ENCODE peak calls at places on chromosomes 3 and 15, in seven cellular contexts. T is A549, G is GM12878, A is body of pancreas, K is transverse colon, Z is lower leg skin, P is Peyer's patch. B is an unnamed sample.

GRCh38 chr3:16768956-16769355 is 115.8 kb upstream of the PLCL2 start:
- DNase-seq in K (no peak), A (no peak), G (no peak), P (no peak), T (no peak), Z (no peak), B (no peak)

GRCh38 chr15:82572311-82572710 is 32.1 kb upstream of the RPS17 start:
- DNase-seq in Z (no peak), P (no peak), K (no peak), A (no peak), T (no peak), G (no peak), B (no peak)

GRCh38 chr3:71258526-71258925 is 325.0 kb downstream of the FOXP1 start:
- DNase-seq in A (no peak), P (no peak), T (no peak), Z (no peak), G (no peak), K (no peak), B (no peak)

GRCh38 chr3:89238836-89239235 is 131.4 kb downstream of the EPHA3 start:
- DNase-seq in K (no peak), A (no peak), T (no peak), P (no peak), G (no peak), Z (no peak), B (no peak)

GRCh38 chr3:97712919-97713318 is 51.6 kb upstream of the ARL6 start:
- DNase-seq in Z (no peak), P (no peak), A (no peak), G (no peak), T (no peak), K (no peak), B (no peak)

GRCh38 chr3:149020196-149020838 is 29.0 kb downstream of the GYG1 start:
- DNase-seq in K (no peak), Z (no peak), A (no peak), T (no peak), P (no peak), G (no peak), B (no peak)

GRCh38 chr3:49469037-49469875 is 811 bp upstream of the DAG1 start:
- DNase-seq in T (peak), K (peak), G (no peak), P (no peak), Z (peak), A (peak), B (peak)

GRCh38 chr15:38490231-38490630 is 36.3 kb downstream of the FAM98B start:
- DNase-seq in T (no peak), G (no peak), K (no peak), P (no peak), Z (no peak), A (no peak), B (no peak)

GRCh38 chr3:32835943-32836342 is 18.1 kb downstream of the TRIM71 start:
- DNase-seq in P (no peak), T (no peak), G (no peak), A (no peak), Z (no peak), K (no peak), B (no peak)

GRCh38 chr3:185823280-185824044 is 1.4 kb downstream of the IGF2BP2 start:
- DNase-seq in A (peak), P (no peak), G (no peak), K (peak), Z (peak), T (no peak), B (peak)

GRCh38 chr3:162302983-162303624 is 806.5 kb downstream of the OTOL1 start:
- DNase-seq in P (no peak), G (no peak), Z (no peak), T (no peak), A (no peak), K (no peak), B (no peak)

GRCh38 chr3:156456771-156457224 is 98.1 kb downstream of the SSR3 start:
- DNase-seq in G (no peak), T (no peak), A (no peak), P (no peak), K (no peak), Z (no peak), B (no peak)

GRCh38 chr3:172461530-172462138 is 13.4 kb upstream of the GHSR start:
- DNase-seq in K (no peak), P (no peak), G (no peak), T (peak), Z (no peak), A (no peak), B (no peak)

GRCh38 chr3:177569823-177570657 is 372.8 kb upstream of the TBL1XR1 start:
- DNase-seq in G (no peak), P (no peak), A (no peak), T (no peak), Z (no peak), K (no peak), B (no peak)

GRCh38 chr3:146542179-146542578 is 2.2 kb downstream of the PLSCR1 start:
- DNase-seq in K (no peak), G (no peak), Z (no peak), T (no peak), P (no peak), A (no peak), B (no peak)

GRCh38 chr3:195183071-195183776 is 87.7 kb downstream of the XXYLT1 start:
- DNase-seq in T (no peak), K (no peak), P (no peak), A (no peak), Z (no peak), G (no peak), B (no peak)

GRCh38 chr3:13123765-13124164 is 50.5 kb upstream of the IQSEC1 start:
- DNase-seq in P (no peak), Z (no peak), G (no peak), K (no peak), A (no peak), T (no peak), B (no peak)

GRCh38 chr3:72900048-72900447 is 12.2 kb downstream of the GXYLT2 start:
- DNase-seq in Z (no peak), K (no peak), G (no peak), P (no peak), A (no peak), T (no peak), B (no peak)

GRCh38 chr15:40320931-40321371 is 2.5 kb upstream of the INAFM2 start:
- DNase-seq in G (no peak), A (peak), K (peak), P (peak), T (peak), Z (no peak), B (peak)

GRCh38 chr3:38026856-38027255 is 2.6 kb downstream of the PLCD1 start:
- DNase-seq in P (no peak), G (no peak), Z (no peak), K (no peak), T (no peak), A (no peak), B (no peak)

GRCh38 chr3:190671658-190672057 is 157.8 kb downstream of the IL1RAP start:
- DNase-seq in K (no peak), A (no peak), P (no peak), Z (no peak), T (no peak), G (no peak), B (no peak)

GRCh38 chr3:24145981-24146822 is 201.1 kb downstream of the NR1D2 start:
- DNase-seq in P (no peak), A (no peak), T (peak), Z (no peak), G (no peak), K (no peak), B (no peak)

GRCh38 chr15:72700076-72700475 is 14.1 kb downstream of the BBS4 start:
- DNase-seq in Z (no peak), P (no peak), A (no peak), T (no peak), G (no peak), K (no peak), B (no peak)

GRCh38 chr3:126928921-126929485 is 53.9 kb upstream of the PLXNA1 start:
- DNase-seq in Z (no peak), P (no peak), K (no peak), G (no peak), A (no peak), T (no peak), B (no peak)

GRCh38 chr3:33071946-33072345 is 25.0 kb downstream of the GLB1 start:
- DNase-seq in A (no peak), P (no peak), G (no peak), T (no peak), K (no peak), Z (no peak), B (no peak)

GRCh38 chr3:156429125-156429524 is 125.8 kb downstream of the SSR3 start:
- DNase-seq in A (no peak), Z (no peak), G (no peak), K (no peak), T (no peak), P (no peak), B (no peak)

GRCh38 chr15:77503764-77504163 is 83.1 kb downstream of the HMG20A start:
- DNase-seq in T (no peak), K (no peak), A (no peak), G (no peak), P (no peak), Z (no peak), B (no peak)

GRCh38 chr15:28109626-28110415 is 10.7 kb upstream of the OCA2 start:
- DNase-seq in G (no peak), K (no peak), P (no peak), Z (no peak), T (no peak), A (no peak), B (no peak)

GRCh38 chr3:169289303-169289702 is 374.2 kb downstream of the MECOM start:
- DNase-seq in G (no peak), K (no peak), P (no peak), T (no peak), Z (no peak), A (no peak), B (no peak)

GRCh38 chr3:136994772-136995516 is 37.2 kb downstream of the IL20RB start:
- DNase-seq in Z (peak), P (no peak), G (no peak), T (no peak), A (peak), K (peak), B (no peak)

GRCh38 chr15:49918106-49918505 is 200.9 kb downstream of the ATP8B4 start:
- DNase-seq in P (no peak), T (no peak), K (no peak), G (no peak), Z (no peak), A (no peak), B (no peak)

GRCh38 chr3:177377166-177377565 is 179.9 kb upstream of the TBL1XR1 start:
- DNase-seq in T (no peak), G (no peak), Z (peak), K (peak), P (no peak), A (no peak), B (peak)

GRCh38 chr15:36757189-36757814 is 177.9 kb downstream of the CDIN1 start:
- DNase-seq in P (no peak), Z (no peak), G (no peak), K (no peak), A (no peak), T (no peak), B (no peak)

GRCh38 chr15:54017911-54018310 is 39.7 kb downstream of the UNC13C start:
- DNase-seq in Z (no peak), T (no peak), A (no peak), P (no peak), G (no peak), K (no peak), B (no peak)

GRCh38 chr3:146507331-146508120 is 36.9 kb downstream of the PLSCR1 start:
- DNase-seq in T (no peak), Z (no peak), A (no peak), P (no peak), G (no peak), K (no peak), B (no peak)

GRCh38 chr3:120649735-120650705 is 32.0 kb downstream of the HGD start:
- DNase-seq in P (no peak), Z (no peak), G (no peak), T (no peak), A (no peak), K (no peak), B (no peak)

GRCh38 chr3:74789111-74789510 is 174.7 kb upstream of the CNTN3 start:
- DNase-seq in T (no peak), A (no peak), Z (no peak), P (no peak), K (no peak), G (no peak), B (no peak)

GRCh38 chr15:85723960-85724945 is 70.5 kb downstream of the KLHL25 start:
- DNase-seq in T (no peak), Z (no peak), K (no peak), G (no peak), A (no peak), P (no peak), B (no peak)
- TF ChIP-seq POLR2A in T (no peak), Z (no peak), K (no peak), G (no peak), A (no peak), P (no peak), B (no peak)

DNA sequence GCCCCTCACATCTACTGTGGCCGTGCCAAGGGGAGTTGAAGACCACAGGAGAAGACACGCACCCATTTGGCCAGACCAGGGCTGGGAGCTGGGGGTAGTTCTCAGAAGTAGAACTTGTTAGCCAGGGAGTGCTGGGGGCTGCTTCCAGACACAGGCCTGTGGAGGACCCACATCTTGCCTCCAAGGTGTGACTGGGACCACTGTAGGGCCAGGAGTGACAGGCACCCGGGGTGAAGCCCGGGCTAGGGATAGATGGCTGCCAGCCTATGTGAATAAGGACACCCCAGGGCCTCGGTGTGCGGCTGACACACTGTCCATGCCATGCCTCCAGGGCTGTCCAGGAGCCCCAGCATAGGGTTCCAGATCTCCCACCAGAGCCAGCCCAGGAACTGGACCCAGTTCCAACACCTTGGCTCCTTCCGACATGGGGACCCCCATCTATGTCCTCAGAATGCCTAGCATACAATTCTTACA is 1.8 kb downstream of the ANPEP start:
- DNase-seq in A (no peak), P (no peak), Z (no peak), T (no peak), G (no peak), K (no peak), B (no peak)
- H3K4me3 ChIP-seq in A (no peak), P (no peak), Z (no peak), T (no peak), G (no peak), K (no peak), B (peak)

GRCh38 chr3:112561085-112561692 is 573 bp downstream of the ATG3 start:
- DNase-seq in A (peak), G (peak), T (peak), Z (peak), K (peak), P (peak), B (peak)
- TF ChIP-seq POLR2A in A (no peak), G (no peak), T (no peak), Z (no peak), K (no peak), P (no peak), B (no peak)

DNA sequence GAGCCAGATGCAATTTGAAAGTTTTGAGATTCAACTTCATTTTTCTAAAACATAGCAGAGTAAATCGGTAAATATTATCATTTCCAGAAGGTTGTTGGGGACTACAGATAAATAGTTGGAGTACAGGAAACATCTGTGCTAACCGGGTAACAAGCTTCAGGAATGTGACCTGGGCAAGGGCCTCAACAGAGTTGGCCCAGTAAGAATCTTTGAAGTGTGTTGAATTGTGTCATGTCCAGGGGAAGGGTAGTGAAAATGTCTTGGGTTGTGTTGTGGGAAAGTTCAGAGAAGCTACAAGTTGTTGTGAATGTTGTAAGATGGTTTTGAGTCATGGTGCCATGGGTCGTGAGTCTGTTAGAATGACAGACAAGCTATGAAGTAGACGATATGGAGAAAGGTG is 35.7 kb downstream of the SQOR start:
- DNase-seq in T (no peak), P (no peak), A (no peak), Z (no peak), G (no peak), K (no peak), B (no peak)
- H3K4me3 ChIP-seq in T (no peak), P (no peak), A (no peak), Z (no peak), G (no peak), K (no peak), B (no peak)

GRCh38 chr15:90184119-90184785 is 16.9 kb upstream of the SEMA4B start:
- DNase-seq in G (peak), P (peak), Z (peak), T (peak), K (peak), A (peak), B (peak)
- TF ChIP-seq POLR2A in G (peak), P (peak), Z (no peak), T (peak), K (peak), A (peak), B (no peak)

GRCh38 chr3:29279276-29279675 is 1.6 kb upstream of the RBMS3 start:
- DNase-seq in Z (no peak), A (no peak), K (no peak), P (no peak), T (no peak), G (no peak), B (no peak)
- H3K4me3 ChIP-seq in Z (no peak), A (no peak), K (no peak), P (no peak), T (no peak), G (no peak), B (peak)

GRCh38 chr15:101148881-101149664 is 102.8 kb downstream of the CHSY1 start:
- DNase-seq in G (no peak), A (no peak), T (no peak), Z (no peak), P (no peak), K (no peak), B (no peak)
- TF ChIP-seq POLR2A in G (no peak), A (no peak), T (no peak), Z (no peak), P (no peak), K (no peak), B (no peak)

GRCh38 chr3:66418432-66419052 is 82.3 kb downstream of the LRIG1 start:
- DNase-seq in P (no peak), A (peak), T (no peak), Z (no peak), G (no peak), K (peak), B (peak)

GRCh38 chr3:66413151-66413751 is 87.6 kb downstream of the LRIG1 start:
- DNase-seq in G (no peak), T (no peak), K (no peak), Z (no peak), P (no peak), A (no peak), B (peak)

GRCh38 chr3:66414846-66415245 is 86.0 kb downstream of the LRIG1 start:
- DNase-seq in K (no peak), G (no peak), P (no peak), A (no peak), Z (no peak), T (no peak), B (no peak)

GRCh38 chr3:66416556-66417304 is 84.1 kb downstream of the LRIG1 start:
- DNase-seq in T (no peak), Z (no peak), A (no peak), P (no peak), G (no peak), K (no peak), B (no peak)

GRCh38 chr3:66415867-66416428 is 84.9 kb downstream of the LRIG1 start:
- DNase-seq in P (no peak), G (no peak), A (no peak), T (no peak), Z (no peak), K (no peak), B (no peak)
- H3K4me3 ChIP-seq in P (no peak), G (no peak), A (no peak), T (no peak), Z (no peak), K (no peak), B (no peak)